ENCODE peak calls at places on chromosomes 7 and 10, in five cellular contexts. One of them, this sample, is unnamed.

GRCh38 chr10:33675235-33675634 is 340.8 kb upstream of the NRP1 start:
- DNase-seq in left ventricle myocardium inferior: no peak
- DNase-seq in astrocyte of the cerebellum: peak; percentile 16
- DNase-seq in transverse colon: no peak
- DNase-seq in BJ: no peak
- DNase-seq in this sample: no peak

GRCh38 chr7:40922316-40922670 is 780.6 kb downstream of the INHBA start:
- DNase-seq in left ventricle myocardium inferior: no peak
- DNase-seq in transverse colon: no peak
- DNase-seq in BJ: peak; percentile 74
- DNase-seq in astrocyte of the cerebellum: no peak
- DNase-seq in this sample: no peak

GRCh38 chr7:32290015-32290414 is 200.2 kb downstream of the LSM5 start:
- DNase-seq in astrocyte of the cerebellum: no peak
- DNase-seq in transverse colon: no peak
- DNase-seq in left ventricle myocardium inferior: peak; percentile 62
- DNase-seq in BJ: no peak
- DNase-seq in this sample: no peak

GRCh38 chr7:103851357-103851756 is 138.1 kb downstream of the RELN start:
- DNase-seq in left ventricle myocardium inferior: no peak
- DNase-seq in BJ: no peak
- DNase-seq in transverse colon: no peak
- DNase-seq in astrocyte of the cerebellum: peak; percentile 45
- DNase-seq in this sample: no peak

GRCh38 chr7:117837841-117838240 is 35.4 kb downstream of the CTTNBP2 start:
- DNase-seq in BJ: no peak
- DNase-seq in astrocyte of the cerebellum: no peak
- DNase-seq in left ventricle myocardium inferior: no peak
- DNase-seq in transverse colon: no peak
- DNase-seq in this sample: peak; percentile 26

GRCh38 chr7:25216837-25217236 is 11.4 kb downstream of the NPVF start:
- DNase-seq in transverse colon: no peak
- DNase-seq in astrocyte of the cerebellum: peak; percentile 23
- DNase-seq in left ventricle myocardium inferior: no peak
- DNase-seq in BJ: peak; percentile 2
- DNase-seq in this sample: no peak

GRCh38 chr10:100729877-100730738 is 15.3 kb upstream of the PAX2 start:
- DNase-seq in transverse colon: no peak
- DNase-seq in astrocyte of the cerebellum: no peak
- DNase-seq in BJ: no peak
- DNase-seq in left ventricle myocardium inferior: no peak
- DNase-seq in this sample: no peak

GRCh38 chr10:30751678-30752331 is 122.3 kb upstream of the LYZL2 start:
- DNase-seq in BJ: no peak
- DNase-seq in transverse colon: peak; percentile 24
- DNase-seq in left ventricle myocardium inferior: peak; percentile 75
- DNase-seq in astrocyte of the cerebellum: peak; percentile 41
- DNase-seq in this sample: peak; percentile 26

DNA sequence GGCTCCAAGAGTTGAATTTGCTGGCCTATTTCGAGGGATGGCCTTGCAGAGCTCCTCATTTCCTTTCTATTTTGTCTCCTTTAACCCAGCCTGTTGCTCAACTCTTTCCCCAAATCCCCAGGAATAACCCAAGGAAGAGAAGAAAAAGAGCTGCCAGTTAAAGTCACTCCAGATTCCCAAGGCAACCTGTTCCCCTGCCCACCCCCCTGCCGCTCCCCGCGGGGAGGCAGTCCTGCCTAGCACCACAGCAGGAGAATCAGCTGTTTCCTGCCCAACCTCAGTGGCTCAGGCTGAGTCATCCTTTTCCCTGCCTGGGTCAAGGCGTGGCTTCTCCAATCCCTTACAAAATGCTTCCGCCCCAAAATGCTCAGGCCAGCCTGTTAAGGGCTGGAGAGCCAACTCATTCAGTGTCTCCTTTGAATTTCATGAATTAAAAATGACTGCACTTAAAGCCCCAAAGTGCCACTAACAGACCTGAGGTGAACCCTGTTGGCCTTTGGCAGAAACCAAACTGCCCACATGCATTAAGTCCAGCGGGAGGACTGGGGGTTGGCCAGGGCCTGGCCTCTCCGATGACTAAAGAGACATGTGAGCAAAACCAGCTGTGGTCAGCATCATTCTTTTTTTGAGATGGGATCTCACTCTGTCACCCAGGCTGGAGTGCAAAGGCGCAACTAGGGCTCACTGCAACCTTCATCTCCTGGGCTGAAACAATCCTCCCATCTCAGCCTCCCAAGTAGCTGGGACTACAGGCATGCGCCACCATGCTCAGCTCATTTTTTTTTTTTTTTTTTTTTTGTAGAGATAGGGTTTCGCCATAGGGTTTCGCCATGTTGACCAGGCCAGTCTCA is 83.2 kb upstream of the KIF5B start:
- DNase-seq in astrocyte of the cerebellum: peak; percentile 89
- DNase-seq in left ventricle myocardium inferior: peak; percentile 82
- DNase-seq in BJ: peak; percentile 85
- DNase-seq in transverse colon: peak; percentile 86
- DNase-seq in this sample: no peak
- TF ChIP-seq CTCF in astrocyte of the cerebellum: no peak
- TF ChIP-seq CTCF in left ventricle myocardium inferior: peak; percentile 12
- TF ChIP-seq CTCF in BJ: peak; percentile 29
- TF ChIP-seq CTCF in transverse colon: no peak
- TF ChIP-seq CTCF in this sample: no peak

GRCh38 chr7:142357953-142358520 is 100.2 kb upstream of the PRSS58 start:
- DNase-seq in astrocyte of the cerebellum: peak; percentile 78
- DNase-seq in left ventricle myocardium inferior: no peak
- DNase-seq in transverse colon: peak; percentile 35
- DNase-seq in BJ: no peak
- DNase-seq in this sample: peak; percentile 40
- TF ChIP-seq CTCF in astrocyte of the cerebellum: peak; percentile 89
- TF ChIP-seq CTCF in left ventricle myocardium inferior: peak; percentile 67
- TF ChIP-seq CTCF in transverse colon: peak; percentile 49
- TF ChIP-seq CTCF in BJ: peak; percentile 85
- TF ChIP-seq CTCF in this sample: peak; percentile 87

GRCh38 chr7:2567663-2568238 is 9.0 kb downstream of the IQCE start:
- DNase-seq in BJ: no peak
- DNase-seq in left ventricle myocardium inferior: peak; percentile 40
- DNase-seq in astrocyte of the cerebellum: peak; percentile 33
- DNase-seq in transverse colon: no peak
- DNase-seq in this sample: no peak
- TF ChIP-seq CTCF in BJ: peak; percentile 76
- TF ChIP-seq CTCF in left ventricle myocardium inferior: peak; percentile 76
- TF ChIP-seq CTCF in astrocyte of the cerebellum: peak; percentile 78
- TF ChIP-seq CTCF in transverse colon: no peak
- TF ChIP-seq CTCF in this sample: peak; percentile 24

DNA sequence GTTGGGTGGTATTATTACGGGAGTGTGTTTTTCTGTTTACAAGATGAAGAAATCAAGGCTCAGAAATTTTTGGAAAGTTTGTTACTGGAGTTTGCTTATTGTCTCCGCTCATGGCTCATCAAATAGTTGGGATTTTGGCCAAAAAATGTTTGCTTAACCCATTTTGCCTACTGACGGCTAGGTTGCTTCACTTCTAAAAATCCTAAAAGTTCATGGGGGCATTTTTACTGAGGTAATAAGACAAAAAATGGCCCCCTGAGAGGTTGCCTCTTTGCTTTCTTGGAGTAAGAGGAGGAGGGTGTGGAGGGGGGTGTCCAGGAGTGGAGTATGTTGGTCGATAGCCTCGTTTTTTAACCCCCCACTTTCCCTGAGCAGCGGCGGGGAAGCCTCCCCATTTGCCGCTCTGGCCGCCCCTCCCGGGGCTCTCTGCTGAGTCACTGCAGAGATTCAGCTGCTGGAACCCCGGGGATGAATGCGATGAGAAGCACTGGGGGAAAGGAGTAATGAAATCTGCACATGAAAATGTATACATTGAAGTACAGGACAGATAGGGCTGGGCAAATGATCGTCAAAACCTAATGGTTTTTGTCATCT is 1.5 kb downstream of the MEST start:
- DNase-seq in BJ: no peak
- DNase-seq in transverse colon: no peak
- DNase-seq in astrocyte of the cerebellum: no peak
- DNase-seq in left ventricle myocardium inferior: no peak
- DNase-seq in this sample: no peak
- TF ChIP-seq CTCF in BJ: no peak
- TF ChIP-seq CTCF in transverse colon: no peak
- TF ChIP-seq CTCF in astrocyte of the cerebellum: no peak
- TF ChIP-seq CTCF in left ventricle myocardium inferior: no peak
- TF ChIP-seq CTCF in this sample: no peak

DNA sequence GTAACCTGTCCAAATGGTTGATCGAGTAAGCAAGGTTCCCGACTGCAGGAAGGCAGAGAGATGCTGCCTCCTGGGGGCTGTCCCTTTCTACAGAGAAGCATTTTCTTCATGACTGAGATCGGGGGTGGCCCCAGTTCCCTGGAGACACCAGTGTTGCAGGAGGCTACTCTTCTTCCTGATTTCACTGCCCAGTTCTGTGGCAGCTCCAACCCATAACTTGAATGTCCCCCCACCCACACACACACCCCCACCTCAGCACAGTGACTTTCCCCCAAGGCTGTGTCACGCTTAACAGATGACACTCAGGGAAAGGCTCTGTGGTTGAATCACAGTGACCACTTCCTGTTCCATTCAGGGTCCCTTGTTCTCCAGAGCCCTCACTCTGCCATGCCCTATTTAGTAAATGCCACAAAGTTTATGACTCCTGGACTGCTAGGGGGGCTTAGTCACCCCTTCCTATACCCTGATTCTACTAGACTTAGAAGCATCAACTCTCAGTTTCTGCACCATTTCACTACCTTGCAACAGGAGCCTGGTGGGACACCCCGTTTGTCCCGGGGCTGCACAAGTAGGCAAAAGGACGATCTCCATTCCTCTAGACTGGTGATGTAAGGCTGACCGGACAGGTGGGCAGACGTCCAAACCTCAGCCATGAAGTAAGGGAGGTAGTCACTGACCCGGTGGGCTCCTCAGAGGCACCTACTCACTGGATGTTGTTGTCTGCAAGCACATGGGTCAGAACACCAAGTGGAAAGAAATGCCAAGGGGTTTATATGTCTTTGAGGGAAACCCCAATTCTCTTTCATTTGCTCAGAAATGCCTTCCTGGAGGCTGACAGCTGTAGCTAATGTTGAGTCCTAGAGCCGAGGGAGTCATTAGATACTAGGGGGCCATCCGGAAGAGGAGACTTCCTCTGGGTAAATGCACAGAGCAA is 31.3 kb upstream of the SMC3 start:
- DNase-seq in transverse colon: peak; percentile 36
- DNase-seq in left ventricle myocardium inferior: peak; percentile 32
- DNase-seq in BJ: no peak
- DNase-seq in astrocyte of the cerebellum: peak; percentile 47
- DNase-seq in this sample: no peak
- TF ChIP-seq CTCF in transverse colon: no peak
- TF ChIP-seq CTCF in left ventricle myocardium inferior: peak; percentile 69
- TF ChIP-seq CTCF in BJ: peak; percentile 44
- TF ChIP-seq CTCF in astrocyte of the cerebellum: peak; percentile 43
- TF ChIP-seq CTCF in this sample: peak; percentile 26

GRCh38 chr10:119562097-119562496 is 19.6 kb upstream of the RGS10 start:
- DNase-seq in astrocyte of the cerebellum: no peak
- DNase-seq in left ventricle myocardium inferior: no peak
- DNase-seq in BJ: no peak
- DNase-seq in transverse colon: no peak
- DNase-seq in this sample: no peak
- TF ChIP-seq CTCF in astrocyte of the cerebellum: no peak
- TF ChIP-seq CTCF in left ventricle myocardium inferior: no peak
- TF ChIP-seq CTCF in BJ: no peak
- TF ChIP-seq CTCF in transverse colon: no peak
- TF ChIP-seq CTCF in this sample: no peak

GRCh38 chr10:65365878-65366277 is 1560.0 kb upstream of the LRRTM3 start:
- DNase-seq in transverse colon: no peak
- DNase-seq in BJ: no peak
- DNase-seq in left ventricle myocardium inferior: no peak
- DNase-seq in astrocyte of the cerebellum: no peak
- DNase-seq in this sample: no peak
- TF ChIP-seq CTCF in transverse colon: no peak
- TF ChIP-seq CTCF in BJ: no peak
- TF ChIP-seq CTCF in left ventricle myocardium inferior: no peak
- TF ChIP-seq CTCF in astrocyte of the cerebellum: no peak
- TF ChIP-seq CTCF in this sample: no peak

DNA sequence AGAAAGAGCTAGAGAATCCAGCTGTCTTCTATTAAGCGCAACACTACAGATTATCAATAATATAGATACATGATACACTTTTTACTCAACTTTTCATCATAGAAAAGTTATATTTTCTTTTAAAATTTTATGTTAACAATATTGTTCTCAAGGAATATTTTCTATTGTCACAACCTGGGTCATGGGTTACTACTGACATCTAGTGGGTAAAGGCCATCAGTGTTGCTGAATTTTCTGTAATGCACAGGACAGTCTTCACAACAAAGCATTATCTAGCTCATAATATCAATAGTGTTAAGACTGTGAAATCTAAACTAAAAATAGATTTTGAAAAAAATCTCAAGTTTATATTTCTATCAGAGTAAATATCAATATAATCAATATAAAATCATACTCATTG is 209.8 kb downstream of the ZNF33B start:
- DNase-seq in astrocyte of the cerebellum: no peak
- DNase-seq in left ventricle myocardium inferior: no peak
- DNase-seq in BJ: no peak
- DNase-seq in transverse colon: no peak
- DNase-seq in this sample: peak; percentile 1
- TF ChIP-seq CTCF in astrocyte of the cerebellum: no peak
- TF ChIP-seq CTCF in left ventricle myocardium inferior: peak; percentile 63
- TF ChIP-seq CTCF in BJ: peak; percentile 37
- TF ChIP-seq CTCF in transverse colon: no peak
- TF ChIP-seq CTCF in this sample: peak; percentile 69

DNA sequence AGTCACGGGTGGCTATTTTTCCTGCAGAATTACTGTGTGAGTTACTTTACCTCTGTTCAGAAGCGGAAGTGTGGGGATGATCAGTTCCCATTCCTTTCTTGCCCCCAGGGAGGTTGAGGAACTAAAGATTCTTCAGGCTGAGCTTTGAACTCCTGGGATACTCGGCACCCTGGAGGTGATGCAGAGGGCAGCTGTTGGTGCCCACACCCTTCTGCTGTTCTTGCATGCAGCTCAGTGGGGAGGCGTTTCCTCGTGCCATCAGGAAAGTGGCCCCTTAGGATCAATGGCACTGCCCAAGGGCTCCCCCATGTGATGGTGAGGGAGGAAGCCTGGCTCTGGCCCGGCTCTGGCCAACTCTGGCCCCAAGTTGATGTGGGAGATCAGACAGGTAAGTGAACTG is 44.7 kb upstream of the MXI1 start:
- DNase-seq in left ventricle myocardium inferior: no peak
- DNase-seq in transverse colon: peak; percentile 38
- DNase-seq in BJ: no peak
- DNase-seq in astrocyte of the cerebellum: no peak
- DNase-seq in this sample: no peak
- TF ChIP-seq CTCF in left ventricle myocardium inferior: no peak
- TF ChIP-seq CTCF in transverse colon: no peak
- TF ChIP-seq CTCF in BJ: no peak
- TF ChIP-seq CTCF in astrocyte of the cerebellum: no peak
- TF ChIP-seq CTCF in this sample: no peak

This sample was measured in LNCaP clone FGC.